ENCODE peak calls at places on chromosomes 13 and 19, in seven cellular contexts. One of them, this sample, is unnamed.

GRCh38 chr19:11538232-11539036 is at the start of gene CNN1:
- DNase-seq in progenitor cell of endocrine pancreas: no peak
- DNase-seq in NCI-H510A treated with DMSO at 0.1 percent for 48 hours: no peak
- DNase-seq in amygdala: no peak
- DNase-seq in substantia nigra: no peak
- DNase-seq in HT1080: no peak
- DNase-seq in aorta: peak
- DNase-seq in this sample: no peak

GRCh38 chr13:73740681-73741080 is 393.5 kb downstream of the KLF12 start:
- DNase-seq in progenitor cell of endocrine pancreas: no peak
- DNase-seq in aorta: no peak
- DNase-seq in amygdala: no peak
- DNase-seq in substantia nigra: no peak
- DNase-seq in HT1080: no peak
- DNase-seq in NCI-H510A treated with DMSO at 0.1 percent for 48 hours: no peak
- DNase-seq in this sample: no peak

GRCh38 chr13:90787007-90787406 is 560.5 kb upstream of the MIR17HG start:
- DNase-seq in substantia nigra: no peak
- DNase-seq in HT1080: no peak
- DNase-seq in aorta: no peak
- DNase-seq in progenitor cell of endocrine pancreas: no peak
- DNase-seq in amygdala: no peak
- DNase-seq in NCI-H510A treated with DMSO at 0.1 percent for 48 hours: no peak
- DNase-seq in this sample: no peak

GRCh38 chr13:69948016-69948415 is 159.6 kb upstream of the ATXN8OS start:
- DNase-seq in HT1080: no peak
- DNase-seq in amygdala: no peak
- DNase-seq in progenitor cell of endocrine pancreas: no peak
- DNase-seq in substantia nigra: no peak
- DNase-seq in NCI-H510A treated with DMSO at 0.1 percent for 48 hours: no peak
- DNase-seq in aorta: no peak
- DNase-seq in this sample: no peak

GRCh38 chr13:46575321-46575721 is 22.4 kb downstream of the LRCH1 start:
- DNase-seq in substantia nigra: no peak
- DNase-seq in progenitor cell of endocrine pancreas: no peak
- DNase-seq in NCI-H510A treated with DMSO at 0.1 percent for 48 hours: no peak
- DNase-seq in aorta: no peak
- DNase-seq in amygdala: no peak
- DNase-seq in HT1080: peak
- DNase-seq in this sample: no peak

GRCh38 chr13:20942938-20943518 is 40.5 kb upstream of the XPO4 start:
- DNase-seq in aorta: no peak
- DNase-seq in substantia nigra: no peak
- DNase-seq in NCI-H510A treated with DMSO at 0.1 percent for 48 hours: no peak
- DNase-seq in HT1080: no peak
- DNase-seq in progenitor cell of endocrine pancreas: no peak
- DNase-seq in amygdala: no peak
- DNase-seq in this sample: no peak

GRCh38 chr13:101977475-101977874 is 424.4 kb downstream of the FGF14 start:
- DNase-seq in NCI-H510A treated with DMSO at 0.1 percent for 48 hours: no peak
- DNase-seq in substantia nigra: no peak
- DNase-seq in HT1080: no peak
- DNase-seq in aorta: no peak
- DNase-seq in progenitor cell of endocrine pancreas: no peak
- DNase-seq in amygdala: no peak
- DNase-seq in this sample: no peak

GRCh38 chr19:44626067-44626624 is 12.8 kb downstream of the IGSF23 start:
- DNase-seq in amygdala: no peak
- DNase-seq in progenitor cell of endocrine pancreas: no peak
- DNase-seq in aorta: peak
- DNase-seq in substantia nigra: no peak
- DNase-seq in HT1080: peak
- DNase-seq in NCI-H510A treated with DMSO at 0.1 percent for 48 hours: no peak
- DNase-seq in this sample: peak

GRCh38 chr13:97962887-97963286 is 9.4 kb downstream of the IPO5 start:
- DNase-seq in aorta: no peak
- DNase-seq in HT1080: no peak
- DNase-seq in substantia nigra: no peak
- DNase-seq in amygdala: no peak
- DNase-seq in progenitor cell of endocrine pancreas: no peak
- DNase-seq in NCI-H510A treated with DMSO at 0.1 percent for 48 hours: no peak
- DNase-seq in this sample: no peak

GRCh38 chr19:46492841-46493235 is 2.8 kb downstream of the PNMA8B start:
- DNase-seq in amygdala: no peak
- DNase-seq in aorta: peak
- DNase-seq in HT1080: no peak
- DNase-seq in NCI-H510A treated with DMSO at 0.1 percent for 48 hours: no peak
- DNase-seq in substantia nigra: no peak
- DNase-seq in progenitor cell of endocrine pancreas: no peak
- DNase-seq in this sample: no peak

GRCh38 chr13:48853381-48854102 is 122.2 kb upstream of the FNDC3A start:
- DNase-seq in substantia nigra: no peak
- DNase-seq in amygdala: no peak
- DNase-seq in NCI-H510A treated with DMSO at 0.1 percent for 48 hours: no peak
- DNase-seq in progenitor cell of endocrine pancreas: no peak
- DNase-seq in HT1080: peak
- DNase-seq in aorta: no peak
- DNase-seq in this sample: no peak

GRCh38 chr19:9940778-9941177 is 4.5 kb upstream of the OLFM2 start:
- DNase-seq in substantia nigra: no peak
- DNase-seq in HT1080: no peak
- DNase-seq in NCI-H510A treated with DMSO at 0.1 percent for 48 hours: no peak
- DNase-seq in aorta: no peak
- DNase-seq in amygdala: no peak
- DNase-seq in progenitor cell of endocrine pancreas: no peak
- DNase-seq in this sample: no peak

GRCh38 chr19:18496167-18496979 is 25.5 kb downstream of the ELL start:
- DNase-seq in progenitor cell of endocrine pancreas: no peak
- DNase-seq in NCI-H510A treated with DMSO at 0.1 percent for 48 hours: peak
- DNase-seq in amygdala: no peak
- DNase-seq in aorta: no peak
- DNase-seq in substantia nigra: no peak
- DNase-seq in HT1080: peak
- DNase-seq in this sample: no peak

GRCh38 chr13:113900646-113901045 is 36.8 kb upstream of the GAS6 start:
- DNase-seq in NCI-H510A treated with DMSO at 0.1 percent for 48 hours: no peak
- DNase-seq in amygdala: no peak
- DNase-seq in progenitor cell of endocrine pancreas: no peak
- DNase-seq in HT1080: no peak
- DNase-seq in substantia nigra: no peak
- DNase-seq in aorta: no peak
- DNase-seq in this sample: no peak

GRCh38 chr19:52297601-52298358 is 811 bp downstream of the ZNF480 start:
- DNase-seq in aorta: no peak
- DNase-seq in progenitor cell of endocrine pancreas: no peak
- DNase-seq in amygdala: peak
- DNase-seq in substantia nigra: no peak
- DNase-seq in NCI-H510A treated with DMSO at 0.1 percent for 48 hours: no peak
- DNase-seq in HT1080: no peak
- DNase-seq in this sample: no peak

GRCh38 chr19:12364391-12365093 is 941 bp downstream of the ZNF442 start:
- DNase-seq in aorta: peak
- DNase-seq in progenitor cell of endocrine pancreas: no peak
- DNase-seq in amygdala: peak
- DNase-seq in substantia nigra: no peak
- DNase-seq in HT1080: no peak
- DNase-seq in NCI-H510A treated with DMSO at 0.1 percent for 48 hours: no peak
- DNase-seq in this sample: no peak

GRCh38 chr19:44747739-44748425 is 626 bp upstream of the BCL3 start:
- DNase-seq in NCI-H510A treated with DMSO at 0.1 percent for 48 hours: peak
- DNase-seq in HT1080: peak
- DNase-seq in substantia nigra: no peak
- DNase-seq in progenitor cell of endocrine pancreas: no peak
- DNase-seq in aorta: peak
- DNase-seq in amygdala: peak
- DNase-seq in this sample: peak

GRCh38 chr19:7874080-7874856 is at the start of gene PRR36:
- DNase-seq in NCI-H510A treated with DMSO at 0.1 percent for 48 hours: peak
- DNase-seq in aorta: no peak
- DNase-seq in amygdala: no peak
- DNase-seq in progenitor cell of endocrine pancreas: peak
- DNase-seq in HT1080: no peak
- DNase-seq in substantia nigra: no peak
- DNase-seq in this sample: no peak

GRCh38 chr13:54433511-54434206 is 1405.0 kb downstream of the OLFM4 start:
- DNase-seq in amygdala: no peak
- DNase-seq in progenitor cell of endocrine pancreas: no peak
- DNase-seq in aorta: no peak
- DNase-seq in NCI-H510A treated with DMSO at 0.1 percent for 48 hours: peak
- DNase-seq in substantia nigra: no peak
- DNase-seq in HT1080: no peak
- DNase-seq in this sample: no peak

GRCh38 chr19:516884-517424 is 9.7 kb downstream of the TPGS1 start:
- DNase-seq in aorta: no peak
- DNase-seq in amygdala: no peak
- DNase-seq in substantia nigra: no peak
- DNase-seq in NCI-H510A treated with DMSO at 0.1 percent for 48 hours: no peak
- DNase-seq in progenitor cell of endocrine pancreas: no peak
- DNase-seq in HT1080: no peak
- DNase-seq in this sample: no peak

GRCh38 chr13:40666905-40667621 is 622 bp upstream of the FOXO1 start:
- DNase-seq in NCI-H510A treated with DMSO at 0.1 percent for 48 hours: no peak
- DNase-seq in HT1080: no peak
- DNase-seq in aorta: peak
- DNase-seq in progenitor cell of endocrine pancreas: peak
- DNase-seq in amygdala: no peak
- DNase-seq in substantia nigra: peak
- DNase-seq in this sample: no peak

GRCh38 chr19:51637362-51637978 is 7.3 kb upstream of the SIGLEC5 start:
- DNase-seq in NCI-H510A treated with DMSO at 0.1 percent for 48 hours: no peak
- DNase-seq in aorta: no peak
- DNase-seq in progenitor cell of endocrine pancreas: no peak
- DNase-seq in amygdala: no peak
- DNase-seq in substantia nigra: no peak
- DNase-seq in HT1080: peak
- DNase-seq in this sample: no peak

GRCh38 chr19:16509141-16510061 is 13.2 kb downstream of the C19orf44 start:
- DNase-seq in amygdala: peak
- DNase-seq in substantia nigra: peak
- DNase-seq in NCI-H510A treated with DMSO at 0.1 percent for 48 hours: no peak
- DNase-seq in HT1080: no peak
- DNase-seq in aorta: no peak
- DNase-seq in progenitor cell of endocrine pancreas: no peak
- DNase-seq in this sample: no peak